ENCODE peak calls at places on chromosomes 12 and 14, in six cellular contexts. L is sigmoid colon, Q is IMR-90, B is testis, A is body of pancreas, P is ovary. U is an unnamed sample.
A peak's percentile ranks its signal among the peaks of the same experiment; 100 is the strongest.

GRCh38 chr14:70707138-70708038 is 65.7 kb downstream of the TTC9 start:
- DNase-seq in L (no peak), A (peak; percentile 74), P (peak; percentile 26), Q (peak; percentile 41), B (peak; percentile 64), U (no peak)

GRCh38 chr12:76706099-76706498 is 57.8 kb upstream of the ZDHHC17 start:
- DNase-seq in Q (peak; percentile 56), L (no peak), A (no peak), P (no peak), B (no peak), U (no peak)

GRCh38 chr12:52147367-52147972 is 44.3 kb downstream of the KRT80 start:
- DNase-seq in B (peak; percentile 81), A (peak; percentile 89), L (peak; percentile 95), P (peak; percentile 65), Q (peak; percentile 99), U (peak; percentile 90)

GRCh38 chr14:101134851-101135486 is 231.4 kb upstream of the RTL1 start:
- DNase-seq in P (no peak), A (no peak), L (no peak), B (no peak), Q (no peak), U (peak; percentile 39)

GRCh38 chr12:120229583-120230325 is 28.8 kb upstream of the RPLP0 start:
- DNase-seq in L (peak; percentile 71), B (no peak), Q (no peak), A (no peak), P (no peak), U (no peak)

GRCh38 chr12:6582196-6582595 is 14.1 kb upstream of the NOP2 start:
- DNase-seq in B (no peak), A (no peak), P (no peak), Q (no peak), L (no peak), U (no peak)

GRCh38 chr14:99541677-99542470 is 60.7 kb downstream of the CCNK start:
- DNase-seq in A (no peak), B (no peak), P (no peak), Q (no peak), L (no peak), U (no peak)

GRCh38 chr12:1842183-1842904 is 22.0 kb downstream of the LRTM2 start:
- DNase-seq in P (no peak), A (no peak), Q (no peak), L (peak; percentile 38), B (no peak), U (no peak)

GRCh38 chr14:90721619-90722305 is 94.5 kb downstream of the TTC7B start:
- DNase-seq in Q (peak; percentile 68), B (no peak), P (no peak), A (no peak), L (no peak), U (no peak)

GRCh38 chr14:71597955-71598659 is 334.1 kb upstream of the RGS6 start:
- DNase-seq in B (no peak), Q (no peak), P (no peak), L (no peak), A (no peak), U (no peak)

GRCh38 chr12:105358789-105359188 is 28.3 kb downstream of the C12orf75 start:
- DNase-seq in L (no peak), P (no peak), Q (no peak), B (no peak), A (no peak), U (no peak)

GRCh38 chr12:7433276-7433822 is 10.6 kb downstream of the CD163L1 start:
- DNase-seq in P (no peak), Q (peak; percentile 84), B (no peak), L (no peak), A (no peak), U (no peak)

GRCh38 chr14:50232276-50232642 is 881 bp upstream of the SOS2 start:
- DNase-seq in P (no peak), L (no peak), B (peak; percentile 34), A (no peak), Q (no peak), U (no peak)

GRCh38 chr12:18345021-18345735 is 83.9 kb downstream of the PIK3C2G start:
- DNase-seq in P (no peak), B (no peak), L (no peak), Q (no peak), A (no peak), U (no peak)

GRCh38 chr14:101925152-101925551 is 39.2 kb upstream of the DYNC1H1 start:
- DNase-seq in Q (no peak), A (no peak), P (no peak), B (no peak), L (no peak), U (no peak)

GRCh38 chr12:33706927-33707326 is 267.3 kb upstream of the SYT10 start:
- DNase-seq in B (no peak), P (no peak), A (no peak), Q (no peak), L (no peak), U (no peak)

GRCh38 chr14:79028281-79028680 is 858.1 kb downstream of the NRXN3 start:
- DNase-seq in P (no peak), B (no peak), A (no peak), Q (no peak), L (no peak), U (no peak)

GRCh38 chr12:57590892-57591566 is at the start of gene PIP4K2C:
- DNase-seq in A (peak; percentile 90), P (peak; percentile 85), L (peak; percentile 89), B (peak; percentile 93), Q (peak; percentile 23), U (peak; percentile 87)
- TF ChIP-seq POLR2A in A (peak; percentile 68), P (no peak), L (no peak), B (no peak), Q (no peak), U (peak; percentile 77)

GRCh38 chr14:53174918-53175317 is 21.8 kb upstream of the DDHD1 start:
- DNase-seq in Q (no peak), B (no peak), L (no peak), A (no peak), P (no peak), U (no peak)

GRCh38 chr14:53183071-53183470 is 29.9 kb upstream of the DDHD1 start:
- DNase-seq in A (no peak), L (no peak), P (no peak), Q (no peak), B (no peak), U (no peak)

GRCh38 chr14:53183611-53184010 is 30.5 kb upstream of the DDHD1 start:
- DNase-seq in Q (no peak), L (no peak), B (no peak), P (no peak), A (no peak), U (no peak)

GRCh38 chr14:53186532-53186931 is 33.4 kb upstream of the DDHD1 start:
- DNase-seq in Q (no peak), P (no peak), B (no peak), L (no peak), A (no peak), U (no peak)

GRCh38 chr14:53180272-53181221 is 27.4 kb upstream of the DDHD1 start:
- DNase-seq in A (no peak), L (no peak), P (no peak), Q (peak; percentile 32), B (no peak), U (peak; percentile 56)
- TF ChIP-seq POLR2A in A (no peak), L (no peak), P (no peak), Q (no peak), B (no peak), U (no peak)

DNA sequence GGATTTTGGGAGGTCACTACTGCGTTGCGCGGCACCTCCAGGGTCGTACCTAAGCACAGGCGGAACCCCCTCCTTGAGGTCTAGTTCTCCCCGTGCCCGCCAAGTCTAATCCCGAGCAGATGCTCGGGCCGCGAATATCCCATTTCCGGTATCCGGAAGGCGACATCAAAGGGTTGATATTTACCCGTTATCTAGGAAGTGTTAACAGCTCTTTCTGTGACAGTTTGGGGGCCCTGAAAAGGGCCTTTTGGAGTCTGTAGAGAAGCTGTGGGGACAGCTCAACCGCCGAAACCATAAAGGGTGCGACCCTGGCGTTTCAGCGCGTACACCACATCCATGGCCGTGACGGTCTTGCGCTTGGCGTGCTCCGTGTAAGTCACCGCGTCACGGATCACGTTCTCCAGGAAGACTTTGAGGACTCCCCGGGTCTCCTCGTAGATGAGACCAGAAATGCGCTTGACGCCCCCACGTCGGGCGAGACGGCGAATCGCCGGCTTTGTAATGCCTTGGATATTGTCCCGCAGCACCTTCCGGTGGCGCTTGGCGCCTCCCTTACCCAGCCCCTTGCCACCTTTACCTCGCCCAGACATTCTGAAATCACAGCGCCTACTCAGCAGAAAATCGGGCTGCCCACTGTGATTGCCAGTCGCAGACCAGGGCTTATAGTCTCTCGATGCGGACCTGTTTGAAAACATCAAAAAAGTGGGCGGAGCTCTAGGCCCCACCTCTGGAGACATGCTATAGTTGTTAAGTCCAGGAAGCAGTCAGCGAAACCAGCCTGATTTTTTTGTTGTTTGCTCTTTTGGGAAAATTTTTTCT is 32.6 kb downstream of the WBP11 start:
- DNase-seq in A (peak; percentile 98), Q (peak; percentile 91), L (peak; percentile 97), P (peak; percentile 93), B (peak; percentile 99), U (peak; percentile 93)
- TF ChIP-seq POLR2A in A (peak; percentile 100), Q (peak; percentile 98), L (peak; percentile 98), P (peak; percentile 97), B (peak; percentile 61), U (peak; percentile 97)

DNA sequence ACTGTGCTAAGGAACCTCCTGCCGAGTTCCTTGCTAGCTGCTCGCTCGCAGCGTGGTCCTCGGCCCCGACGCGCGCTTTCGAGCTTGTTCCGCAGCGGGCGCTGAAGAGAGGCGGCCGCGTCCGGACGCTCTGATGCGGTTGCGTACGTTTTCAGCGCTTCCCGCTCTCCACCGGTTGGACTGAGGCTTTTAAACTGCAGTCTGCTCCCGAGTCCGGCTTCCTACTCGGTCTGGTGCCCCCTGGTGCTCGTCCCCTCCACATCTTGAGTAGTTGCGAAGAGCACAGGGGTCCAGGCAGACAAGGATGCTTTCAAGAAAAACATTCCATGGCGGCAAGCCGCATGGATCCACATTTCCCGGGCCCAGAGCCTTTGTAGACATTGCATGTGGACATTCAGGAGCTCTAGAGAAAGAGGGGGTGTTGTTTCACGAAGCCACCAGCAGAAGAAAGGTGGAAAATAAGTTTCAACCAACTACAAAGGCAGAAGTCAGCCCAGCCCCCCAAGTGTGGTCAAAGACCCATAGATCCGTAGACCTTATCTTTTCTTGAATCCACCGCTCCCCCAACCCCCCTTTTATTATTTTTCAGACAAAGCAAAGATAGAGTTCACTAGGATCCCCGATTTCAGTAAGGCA is 1.1 kb upstream of the WNK1 start:
- DNase-seq in P (peak; percentile 90), A (peak; percentile 93), L (peak; percentile 96), B (peak; percentile 96), Q (peak; percentile 96), U (peak; percentile 97)
- TF ChIP-seq POLR2A in P (peak; percentile 27), A (peak; percentile 49), L (no peak), B (no peak), Q (no peak), U (peak; percentile 94)

DNA sequence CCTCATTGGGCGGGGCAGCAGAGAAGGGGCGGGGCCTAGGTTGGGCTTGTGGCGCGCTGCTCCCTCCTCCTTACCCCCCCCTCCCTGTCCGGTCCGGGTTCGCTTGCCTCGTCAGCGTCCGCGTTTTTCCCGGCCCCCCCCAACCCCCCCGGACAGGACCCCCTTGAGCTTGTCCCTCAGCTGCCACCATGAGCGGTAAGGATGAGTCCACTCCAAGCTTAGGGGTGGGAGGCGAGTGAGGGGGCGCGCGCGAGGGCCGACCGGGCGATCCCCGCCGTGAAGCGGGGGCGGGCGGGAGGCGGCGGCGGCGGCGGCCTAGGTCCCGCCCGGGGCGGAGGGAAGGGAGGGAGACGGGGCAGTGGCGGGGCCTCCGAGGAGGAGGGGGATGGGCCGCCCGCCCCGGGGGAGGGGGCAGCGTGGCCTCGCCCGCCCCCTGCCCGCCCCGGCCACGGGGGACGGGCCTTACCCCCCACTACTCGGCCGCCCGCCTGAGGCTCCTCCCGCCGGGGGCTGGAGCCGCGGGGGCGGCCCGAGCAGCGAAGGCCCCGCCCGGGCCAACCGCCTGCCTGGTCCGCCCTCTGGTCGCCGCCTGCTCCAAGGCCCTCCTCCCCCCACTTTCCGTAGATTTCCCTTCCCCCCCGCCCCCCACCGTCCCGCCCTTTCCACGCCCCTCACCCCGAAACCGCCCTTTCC is at the start of gene SP1:
- DNase-seq in P (peak; percentile 88), B (peak; percentile 93), A (peak; percentile 95), L (peak; percentile 97), Q (peak; percentile 93), U (peak; percentile 96)
- TF ChIP-seq POLR2A in P (peak; percentile 58), B (no peak), A (peak; percentile 32), L (peak; percentile 37), Q (peak; percentile 65), U (no peak)

U was measured in erythroblast.